ENCODE peak calls at places on chromosomes 6 and 20, in seven cellular contexts. M is osteoblast; S is uterus; E is adipocyte; B is right atrium auricular region; J is NT2/D1; H is CD8-positive, alpha-beta memory T cell. W is an unnamed sample. For H3K4me1, the result is how much of the 10 kb centered on the place peaks cover.

GRCh38 chr6:7587631-7588100 is 2.3 kb upstream of the SNRNP48 start:
- DNase-seq in M (peak), S (no peak), E (peak), B (no peak), J (no peak), H (no peak), W (no peak)

GRCh38 chr20:35515341-35515740 is 14.1 kb downstream of the C20orf173 start:
- DNase-seq in M (no peak), S (no peak), E (no peak), B (no peak), J (no peak), H (no peak), W (no peak)

GRCh38 chr6:80009531-80009930 is 5.1 kb downstream of the TTK start:
- DNase-seq in M (no peak), S (no peak), E (no peak), B (no peak), J (no peak), H (no peak), W (no peak)

GRCh38 chr6:20403766-20404640 is 2.3 kb downstream of the E2F3 start:
- DNase-seq in M (peak), S (peak), E (peak), B (no peak), J (no peak), H (peak), W (peak)

GRCh38 chr6:155795173-155795796 is 339.6 kb upstream of the NOX3 start:
- DNase-seq in M (no peak), S (no peak), E (no peak), B (no peak), J (no peak), H (no peak), W (no peak)

GRCh38 chr6:29516108-29516507 is 28.4 kb upstream of the MAS1L start:
- DNase-seq in M (no peak), S (no peak), E (peak), B (no peak), J (no peak), H (peak), W (no peak)

GRCh38 chr6:15994814-15995459 is 133.9 kb upstream of the MYLIP start:
- DNase-seq in M (no peak), S (no peak), E (no peak), B (no peak), J (no peak), H (no peak), W (no peak)

GRCh38 chr6:30752164-30752927 is 8.0 kb upstream of the IER3 start:
- DNase-seq in M (peak), S (peak), E (peak), B (peak), J (no peak), H (no peak), W (no peak)

GRCh38 chr6:99501762-99502161 is 13.5 kb downstream of the USP45 start:
- DNase-seq in M (no peak), S (no peak), E (no peak), B (no peak), J (no peak), H (no peak), W (no peak)

GRCh38 chr20:16528078-16528477 is 45.2 kb downstream of the KIF16B start:
- DNase-seq in M (peak), S (peak), E (peak), B (no peak), J (no peak), H (no peak), W (no peak)

GRCh38 chr6:85418059-85418458 is 31.8 kb upstream of the NT5E start:
- DNase-seq in M (no peak), S (no peak), E (peak), B (no peak), J (no peak), H (no peak), W (no peak)

GRCh38 chr6:136426627-136427377 is 123.4 kb downstream of the MAP7 start:
- DNase-seq in M (no peak), S (no peak), E (no peak), B (no peak), J (no peak), H (no peak), W (no peak)

GRCh38 chr6:53005667-53006250 is 10.7 kb upstream of the GSTA4 start:
- DNase-seq in M (no peak), S (no peak), E (no peak), B (no peak), J (peak), H (no peak), W (peak)

GRCh38 chr6:155939253-155939652 is 483.6 kb upstream of the NOX3 start:
- DNase-seq in M (no peak), S (no peak), E (no peak), B (no peak), J (no peak), H (no peak), W (no peak)

GRCh38 chr6:7919871-7920270 is 9.3 kb upstream of the TXNDC5 start:
- DNase-seq in M (no peak), S (peak), E (no peak), B (no peak), J (no peak), H (no peak), W (no peak)

GRCh38 chr6:162964703-162965140 is 236.9 kb downstream of the PACRG start:
- DNase-seq in M (peak), S (no peak), E (peak), B (no peak), J (no peak), H (no peak), W (no peak)

GRCh38 chr6:146803601-146804000 is 204.8 kb downstream of the ADGB start:
- DNase-seq in M (no peak), S (no peak), E (peak), B (no peak), J (no peak), H (no peak), W (no peak)

GRCh38 chr20:916825-917224 is 691 bp upstream of the ANGPT4 start:
- DNase-seq in M (peak), S (no peak), E (no peak), B (no peak), J (no peak), H (no peak), W (peak)

GRCh38 chr6:116596815-116597214 is 19.5 kb upstream of the RSPH4A start:
- DNase-seq in M (no peak), S (no peak), E (no peak), B (no peak), J (no peak), H (no peak), W (no peak)

GRCh38 chr6:157230971-157231370 is 92.3 kb downstream of the TMEM242 start:
- DNase-seq in M (peak), S (no peak), E (no peak), B (no peak), J (no peak), H (no peak), W (no peak)

GRCh38 chr6:71383476-71383875 is 94.9 kb downstream of the OGFRL1 start:
- DNase-seq in M (no peak), S (no peak), E (no peak), B (no peak), J (no peak), H (no peak), W (no peak)

GRCh38 chr6:71387179-71387578 is 98.6 kb downstream of the OGFRL1 start:
- DNase-seq in M (no peak), S (no peak), E (peak), B (no peak), J (no peak), H (no peak), W (no peak)

GRCh38 chr6:71385111-71385822 is 96.7 kb downstream of the OGFRL1 start:
- DNase-seq in M (no peak), S (no peak), E (no peak), B (no peak), J (no peak), H (no peak), W (no peak)

GRCh38 chr6:71386215-71386614 is 97.6 kb downstream of the OGFRL1 start:
- DNase-seq in M (no peak), S (no peak), E (no peak), B (no peak), J (no peak), H (no peak), W (no peak)

DNA sequence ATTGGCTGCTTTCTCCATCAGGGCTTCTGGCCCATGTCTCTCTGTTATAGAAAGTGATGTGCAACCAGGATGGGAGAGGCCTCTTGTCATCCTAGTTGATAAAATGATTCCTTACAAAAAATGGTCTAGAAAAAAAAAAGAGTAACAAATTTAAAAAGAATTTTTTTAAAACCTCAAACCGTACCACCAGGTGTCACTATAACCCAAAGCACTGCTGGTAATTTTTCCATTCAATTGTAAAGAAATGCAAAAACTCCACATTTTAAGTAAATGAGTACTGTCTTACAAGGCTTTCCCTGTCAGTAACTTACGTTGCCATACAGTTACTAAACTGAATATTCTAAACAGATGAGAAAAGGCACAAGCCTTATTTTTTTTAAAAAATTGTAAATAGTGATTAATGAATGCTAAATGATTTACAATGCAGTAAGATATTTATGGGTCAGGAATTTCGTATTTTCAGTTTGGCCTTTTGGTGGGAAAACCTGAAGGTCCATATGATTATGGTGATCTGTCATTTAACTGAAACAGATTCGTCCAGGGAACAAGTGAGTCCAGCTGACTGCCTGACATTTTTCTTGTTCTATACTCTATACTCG is 95.4 kb downstream of the OGFRL1 start:
- DNase-seq in M (no peak), S (no peak), E (peak), B (no peak), J (no peak), H (no peak), W (no peak)
- H3K4me1 ChIP-seq in M (under half), S (under half), E (under half), B (under half), J (under half), H (under half), W (under half)

GRCh38 chr20:23133560-23133998 is 47.5 kb upstream of the CD93 start:
- DNase-seq in M (peak), S (no peak), E (no peak), B (no peak), J (no peak), H (no peak), W (no peak)
- H3K4me1 ChIP-seq in M (under half), S (under half), E (under half), B (under half), J (under half), H (under half), W (under half)

DNA sequence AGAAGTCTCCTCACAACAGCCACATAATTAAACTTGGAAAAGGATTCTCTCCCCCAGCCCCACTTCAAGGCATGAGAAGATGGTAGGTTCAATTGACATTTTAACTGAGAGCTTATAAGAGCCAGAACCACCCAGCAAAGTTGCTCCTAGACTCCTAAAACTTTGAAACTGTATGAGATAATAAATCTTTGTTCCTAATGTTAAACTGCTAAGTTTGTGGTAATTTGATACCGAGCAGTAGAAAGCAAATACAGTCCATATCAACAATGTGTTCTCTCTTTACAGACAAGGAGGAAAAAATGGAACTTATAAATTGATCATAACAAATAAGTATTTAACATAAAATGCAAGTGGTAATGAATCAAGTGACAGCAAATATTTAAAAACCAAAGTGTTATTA is 831.8 kb downstream of the MAFB start:
- DNase-seq in M (no peak), S (no peak), E (no peak), B (no peak), J (no peak), H (no peak), W (no peak)
- H3K4me1 ChIP-seq in M (under half), S (under half), E (under half), B (under half), J (under half), H (under half), W (under half)

GRCh38 chr6:42227173-42227850 is 9.7 kb upstream of the MRPS10 start:
- DNase-seq in M (peak), S (no peak), E (no peak), B (no peak), J (no peak), H (no peak), W (no peak)

GRCh38 chr6:42230320-42231034 is 12.8 kb upstream of the MRPS10 start:
- DNase-seq in M (peak), S (no peak), E (no peak), B (no peak), J (no peak), H (no peak), W (no peak)

GRCh38 chr6:42226251-42227143 is 8.8 kb upstream of the MRPS10 start:
- DNase-seq in M (peak), S (no peak), E (peak), B (no peak), J (peak), H (no peak), W (no peak)

GRCh38 chr6:42229720-42230119 is 12.1 kb upstream of the MRPS10 start:
- DNase-seq in M (no peak), S (no peak), E (no peak), B (no peak), J (no peak), H (no peak), W (no peak)

DNA sequence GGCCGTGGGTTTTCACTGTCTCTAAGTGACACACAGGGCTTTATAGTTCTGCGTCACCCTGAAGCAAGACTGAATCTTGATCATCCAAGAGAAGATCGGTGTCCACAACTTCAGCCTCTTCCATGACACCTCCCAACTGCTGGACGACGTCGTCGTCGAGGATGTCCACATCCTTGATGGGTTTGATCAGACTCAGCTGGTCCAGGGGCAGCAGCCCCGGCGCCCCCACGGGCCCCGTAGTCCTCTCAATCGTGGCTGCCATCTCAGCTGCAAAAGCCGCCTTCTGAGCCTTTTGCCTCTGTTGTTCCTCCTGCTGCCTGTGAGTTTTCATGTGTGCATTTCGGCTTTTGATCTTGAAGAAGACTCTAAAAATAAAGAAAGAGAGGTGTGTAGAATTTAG is 10.6 kb upstream of the MRPS10 start:
- DNase-seq in M (no peak), S (no peak), E (no peak), B (no peak), J (no peak), H (no peak), W (no peak)
- H3K4me1 ChIP-seq in M (under half), S (under half), E (under half), B (under half), J (under half), H (under half), W (under half)

DNA sequence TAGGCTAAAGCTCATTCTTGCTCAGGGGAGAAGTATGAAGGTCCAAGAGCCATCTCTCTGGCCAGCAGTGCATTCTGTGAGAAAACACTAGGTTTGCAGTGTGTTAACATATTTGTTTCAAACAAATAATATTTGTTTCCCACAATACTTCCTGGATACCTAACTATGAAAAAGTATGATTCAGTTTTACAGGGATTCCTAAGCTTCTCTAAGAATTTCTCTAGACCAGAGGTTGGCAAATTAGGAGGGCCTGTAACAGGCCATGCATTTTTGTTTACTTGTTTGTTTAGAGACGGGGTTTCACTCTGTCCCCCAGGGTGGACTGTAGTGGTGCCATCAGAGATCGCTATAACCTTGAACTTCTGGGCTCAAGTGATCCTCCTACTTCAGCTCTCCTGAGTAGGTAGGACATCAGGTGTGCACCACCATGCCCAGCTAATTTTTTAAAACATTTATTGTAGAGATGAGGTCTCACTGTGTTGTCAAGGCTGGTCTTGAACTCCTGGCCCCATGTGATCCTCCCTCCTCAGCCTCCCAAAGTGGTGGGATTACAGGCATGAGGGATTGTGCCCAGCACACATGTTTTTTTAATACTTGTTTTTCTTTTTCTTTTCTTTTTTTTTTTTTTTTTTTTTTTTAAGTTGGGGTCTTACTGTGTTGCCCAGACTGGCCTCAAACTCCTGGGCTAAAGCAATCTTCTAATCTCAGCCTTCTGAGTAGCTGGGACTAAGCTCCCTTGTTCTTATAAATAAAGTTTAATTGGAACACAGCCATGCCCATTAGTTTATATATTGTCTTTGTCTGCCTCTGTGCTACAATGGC is 71.7 kb downstream of the ADGRG6 start:
- DNase-seq in M (no peak), S (no peak), E (no peak), B (no peak), J (no peak), H (no peak), W (no peak)
- H3K4me1 ChIP-seq in M (under half), S (under half), E (under half), B (under half), J (under half), H (under half), W (under half)